ENCODE peak calls at places on chromosomes 2 and 18, in six cellular contexts. One of them, this sample, is unnamed.

GRCh38 chr2:8279506-8279905 is 402.4 kb upstream of the ID2 start:
- DNase-seq in cardiac muscle cell: no peak
- DNase-seq in AG04449: no peak
- DNase-seq in HL-60: no peak
- DNase-seq in right lobe of liver: no peak
- DNase-seq in fibroblast of mammary gland: no peak
- DNase-seq in this sample: no peak

GRCh38 chr2:37645836-37646235 is 25.6 kb downstream of the CDC42EP3 start:
- DNase-seq in HL-60: no peak
- DNase-seq in cardiac muscle cell: no peak
- DNase-seq in right lobe of liver: no peak
- DNase-seq in AG04449: no peak
- DNase-seq in fibroblast of mammary gland: no peak
- DNase-seq in this sample: no peak

GRCh38 chr18:45359275-45360009 is 255.8 kb upstream of the SLC14A2 start:
- DNase-seq in right lobe of liver: no peak
- DNase-seq in AG04449: no peak
- DNase-seq in HL-60: no peak
- DNase-seq in fibroblast of mammary gland: no peak
- DNase-seq in cardiac muscle cell: no peak
- DNase-seq in this sample: no peak

GRCh38 chr18:59109375-59109774 is 30.3 kb upstream of the SEC11C start:
- DNase-seq in cardiac muscle cell: peak
- DNase-seq in HL-60: no peak
- DNase-seq in right lobe of liver: no peak
- DNase-seq in fibroblast of mammary gland: peak
- DNase-seq in AG04449: no peak
- DNase-seq in this sample: peak

GRCh38 chr2:190325588-190325987 is 6.0 kb upstream of the HIBCH start:
- DNase-seq in HL-60: no peak
- DNase-seq in right lobe of liver: no peak
- DNase-seq in AG04449: no peak
- DNase-seq in fibroblast of mammary gland: no peak
- DNase-seq in cardiac muscle cell: no peak
- DNase-seq in this sample: no peak

GRCh38 chr2:14016289-14016955 is 616.1 kb upstream of the LRATD1 start:
- DNase-seq in AG04449: no peak
- DNase-seq in HL-60: no peak
- DNase-seq in cardiac muscle cell: no peak
- DNase-seq in right lobe of liver: no peak
- DNase-seq in fibroblast of mammary gland: peak
- DNase-seq in this sample: no peak

GRCh38 chr2:238449909-238450417 is 23.2 kb downstream of the ASB1 start:
- DNase-seq in fibroblast of mammary gland: peak
- DNase-seq in cardiac muscle cell: peak
- DNase-seq in right lobe of liver: peak
- DNase-seq in HL-60: peak
- DNase-seq in AG04449: no peak
- DNase-seq in this sample: peak

GRCh38 chr2:2791031-2791430 is 460.0 kb upstream of the MYT1L start:
- DNase-seq in right lobe of liver: no peak
- DNase-seq in fibroblast of mammary gland: no peak
- DNase-seq in cardiac muscle cell: no peak
- DNase-seq in AG04449: no peak
- DNase-seq in HL-60: no peak
- DNase-seq in this sample: no peak

GRCh38 chr2:120857931-120858330 is 122.3 kb downstream of the GLI2 start:
- DNase-seq in AG04449: no peak
- DNase-seq in HL-60: no peak
- DNase-seq in fibroblast of mammary gland: no peak
- DNase-seq in cardiac muscle cell: no peak
- DNase-seq in right lobe of liver: no peak
- DNase-seq in this sample: no peak

GRCh38 chr2:20205915-20206524 is 18.9 kb downstream of the SDC1 start:
- DNase-seq in fibroblast of mammary gland: no peak
- DNase-seq in HL-60: no peak
- DNase-seq in cardiac muscle cell: no peak
- DNase-seq in right lobe of liver: peak
- DNase-seq in AG04449: no peak
- DNase-seq in this sample: no peak

GRCh38 chr2:24493713-24494112 is 2.7 kb downstream of the NCOA1 start:
- DNase-seq in fibroblast of mammary gland: peak
- DNase-seq in AG04449: no peak
- DNase-seq in cardiac muscle cell: peak
- DNase-seq in HL-60: peak
- DNase-seq in right lobe of liver: no peak
- DNase-seq in this sample: no peak

GRCh38 chr18:22816266-22817176 is 116.6 kb upstream of the RBBP8 start:
- DNase-seq in HL-60: no peak
- DNase-seq in AG04449: no peak
- DNase-seq in fibroblast of mammary gland: no peak
- DNase-seq in right lobe of liver: peak
- DNase-seq in cardiac muscle cell: no peak
- DNase-seq in this sample: no peak

GRCh38 chr2:126749537-126749936 is 93.6 kb downstream of the GYPC start:
- DNase-seq in cardiac muscle cell: peak
- DNase-seq in HL-60: no peak
- DNase-seq in fibroblast of mammary gland: peak
- DNase-seq in AG04449: no peak
- DNase-seq in right lobe of liver: no peak
- DNase-seq in this sample: no peak

GRCh38 chr2:127379712-127380355 is 7.9 kb downstream of the MAP3K2 start:
- DNase-seq in fibroblast of mammary gland: no peak
- DNase-seq in cardiac muscle cell: no peak
- DNase-seq in HL-60: no peak
- DNase-seq in right lobe of liver: no peak
- DNase-seq in AG04449: no peak
- DNase-seq in this sample: no peak

GRCh38 chr2:50635824-50636223 is 396.1 kb downstream of the NRXN1 start:
- DNase-seq in HL-60: no peak
- DNase-seq in cardiac muscle cell: no peak
- DNase-seq in right lobe of liver: no peak
- DNase-seq in AG04449: no peak
- DNase-seq in fibroblast of mammary gland: no peak
- DNase-seq in this sample: no peak

GRCh38 chr18:12747530-12748315 is 44.9 kb downstream of the PSMG2 start:
- DNase-seq in fibroblast of mammary gland: no peak
- DNase-seq in AG04449: no peak
- DNase-seq in right lobe of liver: no peak
- DNase-seq in cardiac muscle cell: peak
- DNase-seq in HL-60: no peak
- DNase-seq in this sample: no peak

GRCh38 chr2:168152902-168153301 is 94.5 kb downstream of the STK39 start:
- DNase-seq in HL-60: no peak
- DNase-seq in AG04449: no peak
- DNase-seq in fibroblast of mammary gland: no peak
- DNase-seq in cardiac muscle cell: peak
- DNase-seq in right lobe of liver: no peak
- DNase-seq in this sample: no peak

GRCh38 chr2:227308784-227309183 is 16.3 kb upstream of the MFF start:
- DNase-seq in right lobe of liver: no peak
- DNase-seq in fibroblast of mammary gland: no peak
- DNase-seq in HL-60: no peak
- DNase-seq in AG04449: no peak
- DNase-seq in cardiac muscle cell: no peak
- DNase-seq in this sample: no peak

GRCh38 chr2:177328056-177328455 is 63.5 kb upstream of the NFE2L2 start:
- DNase-seq in HL-60: no peak
- DNase-seq in fibroblast of mammary gland: no peak
- DNase-seq in right lobe of liver: no peak
- DNase-seq in AG04449: no peak
- DNase-seq in cardiac muscle cell: peak
- DNase-seq in this sample: peak

DNA sequence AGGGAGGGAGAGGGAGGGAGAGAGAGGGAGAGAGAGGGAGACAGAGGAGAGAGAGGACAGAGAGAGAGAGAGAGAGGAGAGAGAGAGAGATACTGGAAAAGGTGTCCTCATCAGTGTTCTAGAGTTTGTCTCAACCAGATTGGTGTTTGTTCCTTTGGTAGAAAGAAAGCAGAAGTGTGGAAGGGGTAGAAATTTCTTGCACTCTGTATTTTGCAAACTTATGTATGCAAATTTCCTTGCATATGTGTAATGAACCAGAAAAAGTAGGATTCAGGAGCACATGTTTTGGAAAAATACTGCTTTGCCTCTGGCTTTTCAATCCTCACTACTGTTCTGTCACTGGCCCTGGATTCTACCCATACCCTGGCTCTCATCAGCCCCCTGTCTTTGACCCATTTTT is 1.1 kb upstream of the SP140 start:
- DNase-seq in fibroblast of mammary gland: no peak
- DNase-seq in cardiac muscle cell: no peak
- DNase-seq in HL-60: peak
- DNase-seq in AG04449: no peak
- DNase-seq in right lobe of liver: no peak
- DNase-seq in this sample: no peak
- H3K4me3 ChIP-seq in fibroblast of mammary gland: no peak
- H3K4me3 ChIP-seq in cardiac muscle cell: no peak
- H3K4me3 ChIP-seq in HL-60: no peak
- H3K4me3 ChIP-seq in AG04449: no peak
- H3K4me3 ChIP-seq in right lobe of liver: no peak
- H3K4me3 ChIP-seq in this sample: no peak

DNA sequence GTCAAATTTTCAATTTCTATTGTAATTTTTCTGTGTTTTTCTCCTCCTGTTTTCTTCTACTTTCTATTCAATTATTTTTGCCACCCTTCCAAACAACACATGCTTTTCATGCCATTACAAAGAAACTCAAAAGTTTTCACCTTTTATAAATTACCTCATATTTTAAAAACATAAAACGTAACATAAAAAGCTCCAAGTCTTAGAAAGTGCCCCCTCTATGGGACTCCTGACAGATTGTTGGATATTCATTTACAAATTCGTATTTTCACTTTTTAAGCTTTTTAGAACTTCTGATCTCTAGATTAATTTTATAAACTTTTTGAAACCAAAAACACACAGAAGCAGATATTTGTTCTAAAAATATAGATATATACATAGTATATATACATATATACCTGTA is 1.6 kb downstream of the COL5A2 start:
- DNase-seq in right lobe of liver: no peak
- DNase-seq in AG04449: no peak
- DNase-seq in HL-60: no peak
- DNase-seq in cardiac muscle cell: peak
- DNase-seq in fibroblast of mammary gland: peak
- DNase-seq in this sample: no peak
- H3K4me3 ChIP-seq in right lobe of liver: peak
- H3K4me3 ChIP-seq in AG04449: peak
- H3K4me3 ChIP-seq in HL-60: no peak
- H3K4me3 ChIP-seq in cardiac muscle cell: peak
- H3K4me3 ChIP-seq in fibroblast of mammary gland: peak
- H3K4me3 ChIP-seq in this sample: peak

DNA sequence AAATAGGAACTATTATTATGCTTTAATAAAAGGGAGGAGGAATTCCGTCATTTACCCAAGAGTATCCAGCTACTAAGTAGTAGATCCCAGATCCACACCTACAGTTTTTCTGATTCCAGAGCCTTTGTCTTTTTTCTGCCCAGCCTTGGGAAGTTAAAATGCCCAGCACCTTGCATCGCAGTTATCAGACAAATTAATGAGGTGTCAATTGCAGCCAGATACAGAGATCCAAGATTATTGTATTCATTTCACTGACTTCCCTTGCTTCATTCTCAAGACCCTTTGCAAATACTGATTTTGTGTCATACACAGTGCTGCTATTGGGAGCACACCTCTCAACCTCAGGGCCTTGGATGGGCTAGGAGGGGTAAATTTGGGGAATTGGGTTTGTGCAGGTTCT is 1.1 kb downstream of the IL18R1 start:
- DNase-seq in right lobe of liver: no peak
- DNase-seq in cardiac muscle cell: no peak
- DNase-seq in fibroblast of mammary gland: no peak
- DNase-seq in AG04449: no peak
- DNase-seq in HL-60: no peak
- DNase-seq in this sample: no peak
- H3K4me3 ChIP-seq in right lobe of liver: peak
- H3K4me3 ChIP-seq in cardiac muscle cell: no peak
- H3K4me3 ChIP-seq in fibroblast of mammary gland: no peak
- H3K4me3 ChIP-seq in AG04449: no peak
- H3K4me3 ChIP-seq in HL-60: no peak
- H3K4me3 ChIP-seq in this sample: no peak

GRCh38 chr2:162342841-162343240 is 1.1 kb upstream of the GCA start:
- DNase-seq in AG04449: no peak
- DNase-seq in right lobe of liver: no peak
- DNase-seq in cardiac muscle cell: no peak
- DNase-seq in HL-60: peak
- DNase-seq in fibroblast of mammary gland: no peak
- DNase-seq in this sample: no peak
- H3K4me3 ChIP-seq in AG04449: no peak
- H3K4me3 ChIP-seq in right lobe of liver: no peak
- H3K4me3 ChIP-seq in cardiac muscle cell: no peak
- H3K4me3 ChIP-seq in HL-60: peak
- H3K4me3 ChIP-seq in fibroblast of mammary gland: no peak
- H3K4me3 ChIP-seq in this sample: no peak

DNA sequence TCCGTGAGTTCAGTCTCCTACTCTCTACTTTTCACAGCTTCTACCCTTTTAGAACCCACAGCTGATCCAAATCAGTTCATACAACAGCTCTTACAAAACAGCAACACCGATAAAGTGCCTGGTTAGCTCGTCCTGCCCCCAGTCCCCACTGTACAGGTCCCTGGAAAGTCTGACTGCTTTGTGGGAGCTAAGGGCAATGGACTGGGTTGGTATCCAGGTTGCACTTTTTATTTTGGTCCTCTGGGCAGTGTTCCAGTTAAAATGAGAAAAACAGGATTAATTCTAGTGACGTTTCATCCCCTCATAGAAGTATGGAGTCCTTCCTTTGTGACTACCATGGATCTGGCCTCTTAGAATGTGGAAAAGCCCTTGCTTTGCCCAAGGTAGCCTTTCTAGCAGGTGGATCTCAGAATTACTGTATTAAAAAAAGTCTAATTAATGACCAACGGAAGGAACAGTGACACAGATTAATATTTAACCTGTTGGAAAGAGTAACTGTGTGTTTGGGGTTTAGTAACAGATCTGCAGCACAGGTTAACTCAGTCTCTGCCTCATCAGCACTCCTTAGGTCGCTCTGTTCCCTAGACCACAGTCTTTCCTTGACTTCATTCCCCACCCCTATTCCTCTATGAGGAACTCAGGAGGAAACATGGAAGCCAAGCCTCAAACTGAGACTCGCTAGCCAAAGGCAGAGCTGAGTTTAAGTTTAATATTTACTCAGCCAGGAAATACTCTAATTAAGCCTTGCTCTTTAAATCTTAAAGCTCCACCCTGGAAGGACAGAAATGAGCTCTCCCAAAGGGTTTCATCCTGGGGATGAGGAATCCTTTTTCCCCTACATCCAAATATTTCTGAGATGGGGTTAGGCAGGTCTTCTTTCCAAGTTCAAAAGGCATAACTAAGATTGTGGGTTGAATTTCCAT is 52.8 kb upstream of the ITGA6 start:
- DNase-seq in AG04449: no peak
- DNase-seq in HL-60: no peak
- DNase-seq in right lobe of liver: peak
- DNase-seq in fibroblast of mammary gland: no peak
- DNase-seq in cardiac muscle cell: no peak
- DNase-seq in this sample: no peak
- H3K4me3 ChIP-seq in AG04449: no peak
- H3K4me3 ChIP-seq in HL-60: no peak
- H3K4me3 ChIP-seq in right lobe of liver: peak
- H3K4me3 ChIP-seq in fibroblast of mammary gland: no peak
- H3K4me3 ChIP-seq in cardiac muscle cell: no peak
- H3K4me3 ChIP-seq in this sample: no peak